ENCODE peak calls at places on chromosome 3, in nine cellular contexts. E, J, K, I, N, L, D, X and M are unnamed samples. For H3K4me1, H3K27me3 and H3K36me3, the result is how much of the 10 kb centered on the place peaks cover.

GRCh38 chr3:126083913-126084514 is at the start of gene SLC41A3:
- DNase-seq in D (peak), N (peak), J (peak), K (peak), E (peak), I (peak), X (peak), L (peak), M (peak)

GRCh38 chr3:28347374-28348285 is 891 bp upstream of the ZCWPW2 start:
- DNase-seq in D (no peak), L (no peak), N (peak), J (peak), E (no peak), K (no peak), X (peak), I (no peak), M (no peak)

GRCh38 chr3:45664558-45664957 is 24.6 kb upstream of the SACM1L start:
- DNase-seq in N (no peak), I (no peak), X (no peak), D (no peak), E (no peak), K (no peak), J (no peak), L (no peak), M (no peak)

GRCh38 chr3:129063841-129064482 is 3.4 kb downstream of the GP9 start:
- DNase-seq in E (no peak), J (no peak), D (no peak), K (no peak), X (peak), I (no peak), N (no peak), L (no peak), M (no peak)

GRCh38 chr3:195542261-195542660 is 864 bp downstream of the PPP1R2 start:
- DNase-seq in N (peak), E (no peak), I (no peak), D (peak), K (no peak), X (no peak), L (no peak), J (peak), M (no peak)

GRCh38 chr3:138328341-138328740 is 1.3 kb downstream of the NME9 start:
- DNase-seq in X (no peak), E (no peak), L (no peak), I (no peak), D (peak), K (no peak), J (no peak), N (peak), M (no peak)

GRCh38 chr3:190242147-190242546 is 80.1 kb downstream of the CLDN1 start:
- DNase-seq in N (no peak), K (no peak), J (no peak), D (no peak), E (no peak), I (no peak), X (no peak), L (no peak), M (no peak)

GRCh38 chr3:17638351-17638750 is 104.1 kb downstream of the TBC1D5 start:
- DNase-seq in E (no peak), K (no peak), J (no peak), X (no peak), N (peak), L (no peak), I (no peak), D (no peak), M (no peak)

GRCh38 chr3:121167374-121168139 is 259.6 kb downstream of the STXBP5L start:
- DNase-seq in I (no peak), N (no peak), K (no peak), L (no peak), D (no peak), X (no peak), E (no peak), J (no peak), M (no peak)

GRCh38 chr3:10194328-10195071 is 29.8 kb downstream of the IRAK2 start:
- DNase-seq in E (no peak), L (peak), D (no peak), N (no peak), X (peak), I (no peak), J (no peak), K (no peak), M (no peak)

GRCh38 chr3:98764692-98765002 is 1.5 kb downstream of the ST3GAL6 start:
- DNase-seq in X (no peak), J (no peak), I (no peak), N (no peak), K (no peak), E (no peak), D (no peak), L (no peak), M (no peak)

GRCh38 chr3:156657862-156658731 is 16.3 kb upstream of the TIPARP start:
- DNase-seq in N (no peak), K (no peak), X (no peak), I (no peak), E (no peak), L (no peak), D (no peak), J (no peak), M (no peak)

GRCh38 chr3:172550347-172550943 is 27.2 kb upstream of the TNFSF10 start:
- DNase-seq in J (peak), L (no peak), K (no peak), X (peak), N (peak), I (no peak), D (no peak), E (no peak), M (no peak)

GRCh38 chr3:65436580-65436979 is 602.1 kb downstream of the MAGI1 start:
- DNase-seq in E (no peak), I (no peak), K (no peak), N (peak), D (peak), J (peak), L (no peak), X (no peak), M (no peak)

GRCh38 chr3:139261754-139262632 is 81.8 kb upstream of the MRPS22 start:
- DNase-seq in I (no peak), J (no peak), E (no peak), D (peak), X (no peak), K (no peak), N (no peak), L (no peak), M (no peak)

GRCh38 chr3:155370198-155370597 is 76.7 kb upstream of the STRIT1 start:
- DNase-seq in K (peak), E (no peak), D (no peak), N (no peak), L (no peak), J (no peak), I (no peak), X (no peak), M (no peak)

GRCh38 chr3:120473896-120474675 is 23.3 kb upstream of the FSTL1 start:
- DNase-seq in J (no peak), E (no peak), L (no peak), K (no peak), I (no peak), N (no peak), D (no peak), X (no peak), M (no peak)

GRCh38 chr3:4512895-4513616 is 19.9 kb downstream of the ITPR1 start:
- DNase-seq in K (no peak), N (peak), D (peak), J (no peak), E (no peak), I (no peak), X (no peak), L (no peak), M (peak)

GRCh38 chr3:138389841-138390581 is 41.6 kb downstream of the MRAS start:
- DNase-seq in X (peak), N (peak), L (peak), D (no peak), E (no peak), I (no peak), J (peak), K (no peak), M (peak)

GRCh38 chr3:149936812-149937230 is 33.9 kb downstream of the PFN2 start:
- DNase-seq in J (peak), X (peak), L (no peak), K (no peak), N (peak), I (no peak), E (no peak), D (peak), M (peak)

GRCh38 chr3:192060160-192060783 is 599.3 kb downstream of the PYDC2 start:
- DNase-seq in N (no peak), K (no peak), D (no peak), X (no peak), J (no peak), L (no peak), E (no peak), I (no peak), M (no peak)

GRCh38 chr3:52088445-52089367 is 32.3 kb upstream of the DUSP7 start:
- DNase-seq in D (peak), X (peak), J (no peak), K (no peak), L (no peak), E (no peak), I (no peak), N (peak), M (peak)

GRCh38 chr3:9727041-9727595 is 4.4 kb upstream of the BRPF1 start:
- DNase-seq in N (no peak), K (no peak), X (no peak), D (peak), I (no peak), E (no peak), J (no peak), L (no peak), M (no peak)

GRCh38 chr3:30076899-30077298 is 529.5 kb upstream of the TGFBR2 start:
- DNase-seq in X (no peak), E (no peak), D (no peak), L (no peak), I (no peak), K (no peak), J (no peak), N (no peak), M (no peak)

GRCh38 chr3:58471025-58471887 is 20.6 kb upstream of the KCTD6 start:
- DNase-seq in L (no peak), D (no peak), J (peak), I (no peak), N (peak), K (no peak), X (peak), E (no peak), M (no peak)

GRCh38 chr3:113231827-113232253 is 20.5 kb downstream of the BOC start:
- DNase-seq in I (no peak), X (peak), K (no peak), L (no peak), N (peak), J (peak), E (no peak), D (no peak), M (no peak)

GRCh38 chr3:165339753-165340152 is 143.6 kb upstream of the SLITRK3 start:
- DNase-seq in D (no peak), N (peak), J (peak), E (no peak), I (no peak), L (no peak), X (no peak), K (no peak), M (no peak)

GRCh38 chr3:178244653-178245384 is 291.4 kb upstream of the KCNMB2 start:
- DNase-seq in J (no peak), D (no peak), N (no peak), I (no peak), E (no peak), K (no peak), L (no peak), X (no peak), M (no peak)

GRCh38 chr3:193660698-193661400 is 67.8 kb downstream of the OPA1 start:
- DNase-seq in X (no peak), E (no peak), L (no peak), I (no peak), D (no peak), K (no peak), N (no peak), J (no peak), M (no peak)

GRCh38 chr3:5072100-5072816 is 49.8 kb upstream of the ARL8B start:
- DNase-seq in D (no peak), J (no peak), I (no peak), X (peak), N (no peak), E (no peak), L (peak), K (no peak), M (no peak)

GRCh38 chr3:152381881-152382295 is 113.2 kb downstream of the MBNL1 start:
- DNase-seq in J (no peak), E (no peak), L (no peak), I (no peak), N (peak), D (no peak), X (no peak), K (no peak), M (no peak)

GRCh38 chr3:152376351-152377183 is 107.8 kb downstream of the MBNL1 start:
- DNase-seq in L (no peak), X (no peak), E (no peak), I (no peak), J (peak), N (peak), D (no peak), K (no peak), M (no peak)

GRCh38 chr3:152380048-152380447 is 111.3 kb downstream of the MBNL1 start:
- DNase-seq in K (no peak), N (peak), E (no peak), I (no peak), L (no peak), J (no peak), D (no peak), X (no peak), M (no peak)

GRCh38 chr3:152377184-152377570 is 108.4 kb downstream of the MBNL1 start:
- DNase-seq in J (no peak), L (no peak), E (no peak), K (no peak), X (no peak), D (no peak), I (no peak), N (no peak), M (no peak)

DNA sequence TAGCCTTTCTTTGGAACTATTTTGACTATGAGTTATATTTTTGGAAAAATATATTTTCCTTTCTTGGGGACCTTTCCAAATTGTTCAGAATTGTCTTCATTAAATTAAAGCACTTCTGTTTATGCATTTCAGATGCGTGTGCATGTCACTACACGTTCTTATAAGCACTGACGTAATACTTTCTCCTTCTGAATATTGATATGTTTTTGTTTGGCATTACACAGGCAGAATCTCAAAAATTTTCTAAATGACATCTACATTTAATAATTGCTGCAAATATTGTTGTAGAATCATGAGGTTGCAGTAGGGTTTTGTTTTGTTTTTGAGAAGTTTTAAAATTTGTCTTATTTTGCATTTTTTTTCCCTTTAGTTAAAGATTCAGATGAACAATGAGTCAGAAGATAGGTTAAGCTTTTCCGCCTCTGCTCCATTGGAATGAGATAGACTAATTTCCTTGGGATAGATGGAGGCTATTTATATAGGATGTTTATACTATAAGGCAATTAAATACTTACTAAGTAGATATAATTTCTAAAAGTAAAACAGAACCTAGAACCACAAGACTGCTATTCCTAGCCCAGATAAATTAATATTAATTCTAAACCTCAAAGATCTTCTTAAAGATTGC is 110.8 kb downstream of the MBNL1 start:
- DNase-seq in X (no peak), K (no peak), N (no peak), D (no peak), I (no peak), E (no peak), J (no peak), L (no peak), M (no peak)
- H3K4me1 ChIP-seq in X (under half), K (half or more), N (under half), D (half or more), I (under half), E (under half), J (under half), L (half or more), M (half or more)

DNA sequence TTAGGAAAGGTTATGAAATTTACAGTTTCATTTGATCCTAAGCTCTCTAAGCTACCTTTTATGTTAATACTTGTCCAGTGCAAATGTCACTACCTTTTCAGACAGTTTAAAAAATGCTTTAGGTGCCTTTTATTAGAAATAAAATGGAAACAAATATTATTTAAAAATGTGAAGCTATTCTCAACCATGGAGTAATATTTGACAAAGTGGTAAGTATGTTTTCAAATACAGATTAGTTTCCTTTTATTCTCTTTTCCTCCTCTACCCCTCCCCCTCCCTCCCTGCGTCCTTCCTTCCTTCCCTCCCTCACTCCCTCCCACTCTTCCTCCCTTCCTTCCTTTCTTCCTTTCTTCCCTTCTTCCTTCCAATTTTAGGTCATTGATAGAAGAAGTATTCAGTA is 6.3 kb downstream of the LRRC3B start:
- DNase-seq in X (no peak), I (no peak), D (no peak), J (no peak), N (no peak), E (no peak), K (no peak), L (no peak), M (no peak)
- H3K27me3 ChIP-seq in X (under half), I (under half), D (under half), J (under half), N (under half), E (under half), K (under half), L (under half), M (under half)

GRCh38 chr3:183954875-183955274 is 62.8 kb downstream of the ABCC5 start:
- DNase-seq in I (no peak), L (no peak), X (no peak), J (no peak), N (no peak), E (no peak), D (no peak), K (no peak), M (no peak)

GRCh38 chr3:183949690-183950089 is 65.0 kb upstream of the PARL start:
- DNase-seq in L (no peak), N (no peak), K (no peak), I (no peak), D (no peak), J (no peak), X (no peak), E (no peak), M (no peak)

GRCh38 chr3:183946037-183946436 is 61.4 kb upstream of the PARL start:
- DNase-seq in D (no peak), I (no peak), K (no peak), N (no peak), E (no peak), X (no peak), J (no peak), L (no peak), M (no peak)

GRCh38 chr3:183953471-183954070 is 64.1 kb downstream of the ABCC5 start:
- DNase-seq in I (no peak), L (no peak), E (no peak), N (no peak), X (no peak), D (no peak), K (no peak), J (no peak), M (no peak)

DNA sequence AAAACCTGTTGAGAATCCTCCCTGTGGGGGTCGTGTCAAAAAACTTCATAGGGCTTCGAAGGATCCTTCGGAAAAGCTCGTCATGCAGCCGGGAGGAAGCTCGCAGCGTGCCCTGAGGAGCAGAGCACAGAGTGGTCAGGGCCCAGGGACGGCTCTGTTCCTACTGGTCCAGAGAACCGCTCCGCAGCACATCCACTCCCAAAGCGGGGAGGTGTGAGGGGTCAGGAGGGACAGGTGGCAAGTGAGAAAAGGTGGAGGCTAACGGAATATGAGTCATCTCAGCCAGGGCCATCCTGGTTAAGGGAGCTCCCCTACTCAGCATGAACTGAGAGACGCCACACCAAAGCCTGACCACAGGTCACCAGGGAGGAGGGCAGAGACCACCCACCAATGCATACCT is 66.2 kb downstream of the ABCC5 start:
- DNase-seq in I (no peak), X (no peak), D (no peak), L (no peak), J (no peak), N (no peak), K (no peak), E (no peak), M (no peak)
- H3K36me3 ChIP-seq in I (under half), X (under half), D (under half), L (under half), J (under half), N (half or more), K (half or more), E (under half), M (half or more)

DNA sequence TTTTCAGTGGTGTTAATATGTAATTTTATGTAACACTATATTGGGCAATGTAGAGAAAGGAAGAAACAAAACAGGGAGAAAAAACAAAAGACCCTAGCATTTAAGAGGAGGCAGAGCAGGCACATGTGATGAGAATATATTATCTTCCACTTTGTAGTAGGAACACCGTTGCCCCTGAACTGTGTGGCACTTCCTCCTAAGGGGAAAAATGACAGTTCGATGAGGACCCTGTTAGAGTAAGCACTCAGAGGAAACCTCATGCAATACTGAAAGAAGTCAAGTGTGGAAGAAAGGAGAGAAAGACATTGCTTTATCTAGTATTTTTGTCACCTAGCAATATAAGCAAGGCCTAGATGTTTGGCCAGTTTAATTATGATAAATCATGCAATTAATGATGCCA is 32.2 kb downstream of the ARPP21 start:
- DNase-seq in N (no peak), X (no peak), D (no peak), E (no peak), I (no peak), J (no peak), L (no peak), K (no peak), M (no peak)
- H3K4me1 ChIP-seq in N (under half), X (under half), D (under half), E (under half), I (under half), J (under half), L (under half), K (under half), M (under half)